ENCODE peak calls at places on chromosomes 2 and 18, in eight cellular contexts. One of them, this sample, is unnamed. For H3K36me3 and H3K27me3, the result is how much of the 10 kb centered on the place peaks cover.

GRCh38 chr2:217338306-217338916 is 478.5 kb upstream of the TNP1 start:
- DNase-seq in HCT116: no peak
- DNase-seq in fibroblast of lung: peak
- DNase-seq in right atrium auricular region: no peak
- DNase-seq in ovary: no peak
- DNase-seq in suprapubic skin: no peak
- DNase-seq in left ventricle myocardium inferior: no peak
- DNase-seq in kidney epithelial cell: peak
- DNase-seq in this sample: no peak

GRCh38 chr2:237955640-237956401 is 11.0 kb upstream of the UBE2F start:
- DNase-seq in HCT116: no peak
- DNase-seq in fibroblast of lung: peak
- DNase-seq in right atrium auricular region: no peak
- DNase-seq in ovary: no peak
- DNase-seq in suprapubic skin: no peak
- DNase-seq in left ventricle myocardium inferior: no peak
- DNase-seq in kidney epithelial cell: no peak
- DNase-seq in this sample: no peak

GRCh38 chr2:234107861-234108260 is 57.4 kb downstream of the SPP2 start:
- DNase-seq in HCT116: no peak
- DNase-seq in fibroblast of lung: peak
- DNase-seq in right atrium auricular region: no peak
- DNase-seq in ovary: no peak
- DNase-seq in suprapubic skin: no peak
- DNase-seq in left ventricle myocardium inferior: no peak
- DNase-seq in kidney epithelial cell: no peak
- DNase-seq in this sample: no peak

GRCh38 chr18:56873441-56874140 is 222.4 kb downstream of the WDR7 start:
- DNase-seq in HCT116: no peak
- DNase-seq in fibroblast of lung: peak
- DNase-seq in right atrium auricular region: no peak
- DNase-seq in ovary: no peak
- DNase-seq in suprapubic skin: no peak
- DNase-seq in left ventricle myocardium inferior: no peak
- DNase-seq in kidney epithelial cell: peak
- DNase-seq in this sample: peak

GRCh38 chr2:49687873-49688272 is 533.6 kb upstream of the FSHR start:
- DNase-seq in HCT116: no peak
- DNase-seq in fibroblast of lung: no peak
- DNase-seq in right atrium auricular region: no peak
- DNase-seq in ovary: no peak
- DNase-seq in suprapubic skin: no peak
- DNase-seq in left ventricle myocardium inferior: no peak
- DNase-seq in kidney epithelial cell: no peak
- DNase-seq in this sample: peak

GRCh38 chr2:207137922-207138321 is 27.8 kb downstream of the KLF7 start:
- DNase-seq in HCT116: no peak
- DNase-seq in fibroblast of lung: no peak
- DNase-seq in right atrium auricular region: no peak
- DNase-seq in ovary: no peak
- DNase-seq in suprapubic skin: no peak
- DNase-seq in left ventricle myocardium inferior: no peak
- DNase-seq in kidney epithelial cell: no peak
- DNase-seq in this sample: no peak

GRCh38 chr2:75709297-75709696 is 1.4 kb downstream of the GCFC2 start:
- DNase-seq in HCT116: no peak
- DNase-seq in fibroblast of lung: no peak
- DNase-seq in right atrium auricular region: no peak
- DNase-seq in ovary: no peak
- DNase-seq in suprapubic skin: no peak
- DNase-seq in left ventricle myocardium inferior: no peak
- DNase-seq in kidney epithelial cell: no peak
- DNase-seq in this sample: no peak

GRCh38 chr2:66576381-66577330 is 141.7 kb downstream of the MEIS1 start:
- DNase-seq in HCT116: no peak
- DNase-seq in fibroblast of lung: peak
- DNase-seq in right atrium auricular region: no peak
- DNase-seq in ovary: peak
- DNase-seq in suprapubic skin: peak
- DNase-seq in left ventricle myocardium inferior: no peak
- DNase-seq in kidney epithelial cell: no peak
- DNase-seq in this sample: peak

GRCh38 chr2:69601179-69601612 is 42.3 kb downstream of the AAK1 start:
- DNase-seq in HCT116: peak
- DNase-seq in fibroblast of lung: peak
- DNase-seq in right atrium auricular region: no peak
- DNase-seq in ovary: no peak
- DNase-seq in suprapubic skin: no peak
- DNase-seq in left ventricle myocardium inferior: no peak
- DNase-seq in kidney epithelial cell: no peak
- DNase-seq in this sample: peak

GRCh38 chr2:151857650-151858049 is 29.4 kb upstream of the ARL5A start:
- DNase-seq in HCT116: no peak
- DNase-seq in fibroblast of lung: no peak
- DNase-seq in right atrium auricular region: no peak
- DNase-seq in ovary: no peak
- DNase-seq in suprapubic skin: no peak
- DNase-seq in left ventricle myocardium inferior: no peak
- DNase-seq in kidney epithelial cell: peak
- DNase-seq in this sample: no peak

GRCh38 chr2:240139666-240140393 is 628 bp downstream of the OTOS start:
- DNase-seq in HCT116: no peak
- DNase-seq in fibroblast of lung: no peak
- DNase-seq in right atrium auricular region: no peak
- DNase-seq in ovary: no peak
- DNase-seq in suprapubic skin: peak
- DNase-seq in left ventricle myocardium inferior: no peak
- DNase-seq in kidney epithelial cell: no peak
- DNase-seq in this sample: no peak

GRCh38 chr2:237152361-237152760 is 66.7 kb downstream of the COPS8 start:
- DNase-seq in HCT116: no peak
- DNase-seq in fibroblast of lung: no peak
- DNase-seq in right atrium auricular region: no peak
- DNase-seq in ovary: no peak
- DNase-seq in suprapubic skin: no peak
- DNase-seq in left ventricle myocardium inferior: no peak
- DNase-seq in kidney epithelial cell: no peak
- DNase-seq in this sample: no peak

GRCh38 chr2:188340257-188340656 is 48.6 kb downstream of the GULP1 start:
- DNase-seq in HCT116: no peak
- DNase-seq in fibroblast of lung: no peak
- DNase-seq in right atrium auricular region: no peak
- DNase-seq in ovary: no peak
- DNase-seq in suprapubic skin: no peak
- DNase-seq in left ventricle myocardium inferior: no peak
- DNase-seq in kidney epithelial cell: no peak
- DNase-seq in this sample: no peak

GRCh38 chr2:222594679-222595078 is 61.2 kb downstream of the FARSB start:
- DNase-seq in HCT116: no peak
- DNase-seq in fibroblast of lung: peak
- DNase-seq in right atrium auricular region: no peak
- DNase-seq in ovary: no peak
- DNase-seq in suprapubic skin: no peak
- DNase-seq in left ventricle myocardium inferior: no peak
- DNase-seq in kidney epithelial cell: peak
- DNase-seq in this sample: peak

GRCh38 chr2:113105047-113105446 is 22.4 kb upstream of the IL1RN start:
- DNase-seq in HCT116: no peak
- DNase-seq in fibroblast of lung: peak
- DNase-seq in right atrium auricular region: no peak
- DNase-seq in ovary: no peak
- DNase-seq in suprapubic skin: no peak
- DNase-seq in left ventricle myocardium inferior: no peak
- DNase-seq in kidney epithelial cell: no peak
- DNase-seq in this sample: no peak

GRCh38 chr18:21509062-21509461 is 91.4 kb downstream of the ESCO1 start:
- DNase-seq in HCT116: no peak
- DNase-seq in fibroblast of lung: no peak
- DNase-seq in right atrium auricular region: no peak
- DNase-seq in ovary: no peak
- DNase-seq in suprapubic skin: no peak
- DNase-seq in left ventricle myocardium inferior: no peak
- DNase-seq in kidney epithelial cell: no peak
- DNase-seq in this sample: no peak
- H3K36me3 ChIP-seq in HCT116: under half
- H3K36me3 ChIP-seq in fibroblast of lung: under half
- H3K36me3 ChIP-seq in right atrium auricular region: under half
- H3K36me3 ChIP-seq in ovary: under half
- H3K36me3 ChIP-seq in suprapubic skin: under half
- H3K36me3 ChIP-seq in left ventricle myocardium inferior: under half
- H3K36me3 ChIP-seq in kidney epithelial cell: under half
- H3K36me3 ChIP-seq in this sample: under half

GRCh38 chr2:219308142-219309093 is 783 bp downstream of the PTPRN start:
- DNase-seq in HCT116: peak
- DNase-seq in fibroblast of lung: peak
- DNase-seq in right atrium auricular region: no peak
- DNase-seq in ovary: peak
- DNase-seq in suprapubic skin: no peak
- DNase-seq in left ventricle myocardium inferior: peak
- DNase-seq in kidney epithelial cell: no peak
- DNase-seq in this sample: peak

GRCh38 chr2:219306047-219306446 is 3.2 kb downstream of the PTPRN start:
- DNase-seq in HCT116: no peak
- DNase-seq in fibroblast of lung: no peak
- DNase-seq in right atrium auricular region: no peak
- DNase-seq in ovary: no peak
- DNase-seq in suprapubic skin: no peak
- DNase-seq in left ventricle myocardium inferior: no peak
- DNase-seq in kidney epithelial cell: no peak
- DNase-seq in this sample: no peak

GRCh38 chr2:219304223-219304622 is 5.0 kb downstream of the PTPRN start:
- DNase-seq in HCT116: no peak
- DNase-seq in fibroblast of lung: no peak
- DNase-seq in right atrium auricular region: no peak
- DNase-seq in ovary: no peak
- DNase-seq in suprapubic skin: no peak
- DNase-seq in left ventricle myocardium inferior: no peak
- DNase-seq in kidney epithelial cell: no peak
- DNase-seq in this sample: no peak

GRCh38 chr2:219314804-219315468 is 5.7 kb upstream of the PTPRN start:
- DNase-seq in HCT116: no peak
- DNase-seq in fibroblast of lung: peak
- DNase-seq in right atrium auricular region: no peak
- DNase-seq in ovary: no peak
- DNase-seq in suprapubic skin: no peak
- DNase-seq in left ventricle myocardium inferior: no peak
- DNase-seq in kidney epithelial cell: no peak
- DNase-seq in this sample: no peak

GRCh38 chr2:219309278-219309677 is at the start of gene PTPRN:
- DNase-seq in HCT116: no peak
- DNase-seq in fibroblast of lung: peak
- DNase-seq in right atrium auricular region: no peak
- DNase-seq in ovary: no peak
- DNase-seq in suprapubic skin: no peak
- DNase-seq in left ventricle myocardium inferior: no peak
- DNase-seq in kidney epithelial cell: no peak
- DNase-seq in this sample: peak
- H3K27me3 ChIP-seq in HCT116: under half
- H3K27me3 ChIP-seq in fibroblast of lung: under half
- H3K27me3 ChIP-seq in right atrium auricular region: under half
- H3K27me3 ChIP-seq in ovary: under half
- H3K27me3 ChIP-seq in suprapubic skin: half or more
- H3K27me3 ChIP-seq in left ventricle myocardium inferior: half or more
- H3K27me3 ChIP-seq in kidney epithelial cell: under half
- H3K27me3 ChIP-seq in this sample: half or more

DNA sequence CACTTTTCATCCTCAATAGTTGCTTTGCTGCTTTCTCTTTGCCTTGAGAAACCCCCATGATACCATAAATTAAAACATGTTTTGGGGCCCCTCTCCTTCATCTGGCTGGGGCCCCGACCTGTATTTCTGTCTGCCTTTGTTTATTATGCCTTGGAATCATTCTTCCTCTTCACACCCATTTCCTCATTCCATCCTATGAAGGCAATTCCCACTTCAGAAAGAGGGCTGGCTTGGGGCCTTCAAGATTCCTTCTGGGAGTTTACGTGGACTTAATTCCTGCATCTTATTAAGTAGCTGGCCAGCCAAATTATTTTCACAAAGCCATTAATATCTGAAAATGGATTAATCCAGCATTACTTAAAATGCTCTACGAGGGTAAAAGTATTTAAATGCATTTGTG is 6.8 kb upstream of the LRRTM1 start:
- DNase-seq in HCT116: no peak
- DNase-seq in fibroblast of lung: peak
- DNase-seq in right atrium auricular region: no peak
- DNase-seq in ovary: no peak
- DNase-seq in suprapubic skin: no peak
- DNase-seq in left ventricle myocardium inferior: no peak
- DNase-seq in kidney epithelial cell: no peak
- DNase-seq in this sample: no peak
- TF ChIP-seq CTCF in HCT116: no peak
- TF ChIP-seq CTCF in fibroblast of lung: no peak
- TF ChIP-seq CTCF in right atrium auricular region: no peak
- TF ChIP-seq CTCF in ovary: no peak
- TF ChIP-seq CTCF in suprapubic skin: no peak
- TF ChIP-seq CTCF in left ventricle myocardium inferior: no peak
- TF ChIP-seq CTCF in kidney epithelial cell: no peak
- TF ChIP-seq CTCF in this sample: no peak

DNA sequence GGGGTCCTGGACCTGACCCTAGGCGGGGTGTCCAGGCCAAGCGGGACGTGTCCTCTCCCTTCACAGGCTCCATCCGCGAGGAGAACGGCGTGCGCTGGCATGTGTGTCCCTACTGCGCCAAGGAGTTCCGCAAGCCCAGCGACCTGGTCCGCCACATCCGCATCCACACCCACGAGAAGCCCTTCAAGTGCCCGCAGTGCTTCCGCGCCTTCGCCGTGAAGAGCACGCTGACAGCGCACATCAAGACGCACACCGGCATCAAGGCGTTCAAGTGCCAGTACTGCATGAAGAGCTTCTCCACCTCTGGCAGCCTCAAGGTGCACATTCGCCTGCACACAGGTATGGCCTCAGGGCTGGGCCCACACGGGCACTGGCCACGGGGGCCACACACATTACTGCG is 72.6 kb downstream of the ZNF236 start:
- DNase-seq in HCT116: no peak
- DNase-seq in fibroblast of lung: no peak
- DNase-seq in right atrium auricular region: no peak
- DNase-seq in ovary: no peak
- DNase-seq in suprapubic skin: no peak
- DNase-seq in left ventricle myocardium inferior: no peak
- DNase-seq in kidney epithelial cell: no peak
- DNase-seq in this sample: no peak
- H3K36me3 ChIP-seq in HCT116: under half
- H3K36me3 ChIP-seq in fibroblast of lung: under half
- H3K36me3 ChIP-seq in right atrium auricular region: half or more
- H3K36me3 ChIP-seq in ovary: under half
- H3K36me3 ChIP-seq in suprapubic skin: half or more
- H3K36me3 ChIP-seq in left ventricle myocardium inferior: half or more
- H3K36me3 ChIP-seq in kidney epithelial cell: under half
- H3K36me3 ChIP-seq in this sample: under half